ENCODE peak calls at places on chromosomes 11 and 22, in ten cellular contexts. One of them, this sample, is unnamed.
A peak's percentile ranks its signal among the peaks of the same experiment; 100 is the strongest.

GRCh38 chr22:40345801-40346177 is 511 bp upstream of the ADSL start:
- DNase-seq in T-helper 1 cell: peak; percentile 45
- DNase-seq in activated T-helper 9 cell treated with anti-CD3 and anti-CD28 coated beads, Interleukin-2, amount 50 U/mL, for 16 hours: peak; percentile 51
- DNase-seq in activated naive CD8-positive, alpha-beta T cell treated with anti-CD3 and anti-CD28 coated beads for 36 hours: peak; percentile 58
- DNase-seq in Kasumi-1: peak; percentile 57
- DNase-seq in cardiac muscle cell: peak; percentile 47
- DNase-seq in SJSA1: peak; percentile 57
- DNase-seq in WTC11: peak; percentile 38
- DNase-seq in stimulated activated CD4-positive, alpha-beta T cell treated with anti-CD3 and anti-CD28 coated beads, Interleukin-4, amount 100 ng/mL, for 48 hours: peak; percentile 54
- DNase-seq in activated CD4-positive, alpha-beta T cell treated with anti-CD3 and anti-CD28 coated beads, Interleukin-2, amount 50 U/mL, for 4 hours: peak; percentile 54
- DNase-seq in this sample: no peak

GRCh38 chr22:20084547-20085413 is 4.7 kb downstream of the DGCR8 start:
- DNase-seq in stimulated activated CD4-positive, alpha-beta T cell treated with anti-CD3 and anti-CD28 coated beads, Interleukin-4, amount 100 ng/mL, for 48 hours: no peak
- DNase-seq in T-helper 1 cell: no peak
- DNase-seq in activated CD4-positive, alpha-beta T cell treated with anti-CD3 and anti-CD28 coated beads, Interleukin-2, amount 50 U/mL, for 4 hours: no peak
- DNase-seq in activated naive CD8-positive, alpha-beta T cell treated with anti-CD3 and anti-CD28 coated beads for 36 hours: peak; percentile 31
- DNase-seq in WTC11: peak; percentile 84
- DNase-seq in activated T-helper 9 cell treated with anti-CD3 and anti-CD28 coated beads, Interleukin-2, amount 50 U/mL, for 16 hours: no peak
- DNase-seq in Kasumi-1: peak; percentile 41
- DNase-seq in SJSA1: no peak
- DNase-seq in cardiac muscle cell: peak; percentile 21
- DNase-seq in this sample: peak; percentile 40

GRCh38 chr22:49956418-49956770 is 4.2 kb upstream of the PIM3 start:
- DNase-seq in activated naive CD8-positive, alpha-beta T cell treated with anti-CD3 and anti-CD28 coated beads for 36 hours: no peak
- DNase-seq in Kasumi-1: no peak
- DNase-seq in T-helper 1 cell: no peak
- DNase-seq in activated T-helper 9 cell treated with anti-CD3 and anti-CD28 coated beads, Interleukin-2, amount 50 U/mL, for 16 hours: no peak
- DNase-seq in activated CD4-positive, alpha-beta T cell treated with anti-CD3 and anti-CD28 coated beads, Interleukin-2, amount 50 U/mL, for 4 hours: no peak
- DNase-seq in WTC11: no peak
- DNase-seq in stimulated activated CD4-positive, alpha-beta T cell treated with anti-CD3 and anti-CD28 coated beads, Interleukin-4, amount 100 ng/mL, for 48 hours: no peak
- DNase-seq in SJSA1: no peak
- DNase-seq in cardiac muscle cell: no peak
- DNase-seq in this sample: no peak

GRCh38 chr11:9639099-9639498 is 24.8 kb upstream of the SWAP70 start:
- DNase-seq in stimulated activated CD4-positive, alpha-beta T cell treated with anti-CD3 and anti-CD28 coated beads, Interleukin-4, amount 100 ng/mL, for 48 hours: no peak
- DNase-seq in T-helper 1 cell: no peak
- DNase-seq in activated CD4-positive, alpha-beta T cell treated with anti-CD3 and anti-CD28 coated beads, Interleukin-2, amount 50 U/mL, for 4 hours: no peak
- DNase-seq in WTC11: no peak
- DNase-seq in activated T-helper 9 cell treated with anti-CD3 and anti-CD28 coated beads, Interleukin-2, amount 50 U/mL, for 16 hours: no peak
- DNase-seq in cardiac muscle cell: no peak
- DNase-seq in SJSA1: no peak
- DNase-seq in activated naive CD8-positive, alpha-beta T cell treated with anti-CD3 and anti-CD28 coated beads for 36 hours: no peak
- DNase-seq in Kasumi-1: no peak
- DNase-seq in this sample: no peak

GRCh38 chr11:100752371-100753073 is 65.4 kb downstream of the ARHGAP42 start:
- DNase-seq in activated T-helper 9 cell treated with anti-CD3 and anti-CD28 coated beads, Interleukin-2, amount 50 U/mL, for 16 hours: no peak
- DNase-seq in cardiac muscle cell: no peak
- DNase-seq in stimulated activated CD4-positive, alpha-beta T cell treated with anti-CD3 and anti-CD28 coated beads, Interleukin-4, amount 100 ng/mL, for 48 hours: no peak
- DNase-seq in activated CD4-positive, alpha-beta T cell treated with anti-CD3 and anti-CD28 coated beads, Interleukin-2, amount 50 U/mL, for 4 hours: no peak
- DNase-seq in Kasumi-1: no peak
- DNase-seq in activated naive CD8-positive, alpha-beta T cell treated with anti-CD3 and anti-CD28 coated beads for 36 hours: no peak
- DNase-seq in T-helper 1 cell: no peak
- DNase-seq in WTC11: no peak
- DNase-seq in SJSA1: no peak
- DNase-seq in this sample: no peak

GRCh38 chr11:93541884-93542752 is 1.1 kb downstream of the SMCO4 start:
- DNase-seq in activated CD4-positive, alpha-beta T cell treated with anti-CD3 and anti-CD28 coated beads, Interleukin-2, amount 50 U/mL, for 4 hours: peak; percentile 24
- DNase-seq in cardiac muscle cell: peak; percentile 39
- DNase-seq in WTC11: no peak
- DNase-seq in Kasumi-1: peak; percentile 86
- DNase-seq in activated naive CD8-positive, alpha-beta T cell treated with anti-CD3 and anti-CD28 coated beads for 36 hours: peak; percentile 21
- DNase-seq in SJSA1: peak; percentile 40
- DNase-seq in stimulated activated CD4-positive, alpha-beta T cell treated with anti-CD3 and anti-CD28 coated beads, Interleukin-4, amount 100 ng/mL, for 48 hours: peak; percentile 17
- DNase-seq in activated T-helper 9 cell treated with anti-CD3 and anti-CD28 coated beads, Interleukin-2, amount 50 U/mL, for 16 hours: peak; percentile 22
- DNase-seq in T-helper 1 cell: no peak
- DNase-seq in this sample: no peak

GRCh38 chr11:106961518-106961917 is 56.8 kb downstream of the GUCY1A2 start:
- DNase-seq in SJSA1: peak; percentile 33
- DNase-seq in activated CD4-positive, alpha-beta T cell treated with anti-CD3 and anti-CD28 coated beads, Interleukin-2, amount 50 U/mL, for 4 hours: no peak
- DNase-seq in activated T-helper 9 cell treated with anti-CD3 and anti-CD28 coated beads, Interleukin-2, amount 50 U/mL, for 16 hours: no peak
- DNase-seq in stimulated activated CD4-positive, alpha-beta T cell treated with anti-CD3 and anti-CD28 coated beads, Interleukin-4, amount 100 ng/mL, for 48 hours: no peak
- DNase-seq in cardiac muscle cell: peak; percentile 95
- DNase-seq in T-helper 1 cell: no peak
- DNase-seq in activated naive CD8-positive, alpha-beta T cell treated with anti-CD3 and anti-CD28 coated beads for 36 hours: no peak
- DNase-seq in Kasumi-1: no peak
- DNase-seq in WTC11: no peak
- DNase-seq in this sample: no peak

GRCh38 chr11:1852885-1853284 is at the start of gene LSP1:
- DNase-seq in T-helper 1 cell: peak; percentile 66
- DNase-seq in cardiac muscle cell: no peak
- DNase-seq in activated CD4-positive, alpha-beta T cell treated with anti-CD3 and anti-CD28 coated beads, Interleukin-2, amount 50 U/mL, for 4 hours: peak; percentile 61
- DNase-seq in stimulated activated CD4-positive, alpha-beta T cell treated with anti-CD3 and anti-CD28 coated beads, Interleukin-4, amount 100 ng/mL, for 48 hours: peak; percentile 57
- DNase-seq in WTC11: no peak
- DNase-seq in activated T-helper 9 cell treated with anti-CD3 and anti-CD28 coated beads, Interleukin-2, amount 50 U/mL, for 16 hours: peak; percentile 75
- DNase-seq in activated naive CD8-positive, alpha-beta T cell treated with anti-CD3 and anti-CD28 coated beads for 36 hours: peak; percentile 90
- DNase-seq in SJSA1: no peak
- DNase-seq in Kasumi-1: peak; percentile 51
- DNase-seq in this sample: no peak

GRCh38 chr11:13000721-13001120 is 8.4 kb upstream of the RASSF10 start:
- DNase-seq in T-helper 1 cell: no peak
- DNase-seq in SJSA1: no peak
- DNase-seq in activated naive CD8-positive, alpha-beta T cell treated with anti-CD3 and anti-CD28 coated beads for 36 hours: no peak
- DNase-seq in WTC11: no peak
- DNase-seq in Kasumi-1: no peak
- DNase-seq in cardiac muscle cell: no peak
- DNase-seq in activated T-helper 9 cell treated with anti-CD3 and anti-CD28 coated beads, Interleukin-2, amount 50 U/mL, for 16 hours: no peak
- DNase-seq in stimulated activated CD4-positive, alpha-beta T cell treated with anti-CD3 and anti-CD28 coated beads, Interleukin-4, amount 100 ng/mL, for 48 hours: no peak
- DNase-seq in activated CD4-positive, alpha-beta T cell treated with anti-CD3 and anti-CD28 coated beads, Interleukin-2, amount 50 U/mL, for 4 hours: no peak
- DNase-seq in this sample: no peak

This sample was measured in neuronal stem cell.